ENCODE peak calls at places on chromosomes 6 and 20, in ten cellular contexts. L, H, B, D, C, V, A, W, Q and T are unnamed samples.

GRCh38 chr6:45922728-45923351 is 92.8 kb downstream of the CLIC5 start:
- DNase-seq in L (peak; percentile 49), H (peak; percentile 88), B (peak; percentile 82), D (peak; percentile 44), C (peak; percentile 88), V (peak; percentile 65), A (peak; percentile 59), W (peak; percentile 31), Q (no peak), T (peak; percentile 79)

GRCh38 chr20:24987244-24987643 is 5.3 kb downstream of the APMAP start:
- DNase-seq in L (no peak), H (no peak), B (no peak), D (no peak), C (no peak), V (no peak), A (no peak), W (no peak), Q (no peak), T (no peak)

GRCh38 chr6:17790486-17790885 is 83.8 kb upstream of the NUP153 start:
- DNase-seq in L (no peak), H (peak; percentile 1), B (no peak), D (no peak), C (no peak), V (no peak), A (no peak), W (no peak), Q (no peak), T (no peak)

GRCh38 chr6:28537509-28538140 is 11.9 kb downstream of the GPX5 start:
- DNase-seq in L (no peak), H (no peak), B (peak; percentile 17), D (no peak), C (no peak), V (no peak), A (no peak), W (no peak), Q (no peak), T (peak; percentile 54)

GRCh38 chr6:126873351-126873750 is 245.1 kb upstream of the RSPO3 start:
- DNase-seq in L (no peak), H (peak; percentile 18), B (no peak), D (no peak), C (no peak), V (no peak), A (no peak), W (no peak), Q (no peak), T (no peak)

GRCh38 chr6:47733879-47734558 is 35.6 kb downstream of the ADGRF4 start:
- DNase-seq in L (no peak), H (peak; percentile 16), B (peak; percentile 22), D (no peak), C (no peak), V (peak; percentile 15), A (no peak), W (no peak), Q (peak; percentile 3), T (peak; percentile 40)

GRCh38 chr20:37329481-37330165 is 16.3 kb upstream of the SRC start:
- DNase-seq in L (no peak), H (no peak), B (no peak), D (no peak), C (no peak), V (no peak), A (no peak), W (no peak), Q (no peak), T (no peak)

GRCh38 chr6:74222768-74223321 is 526.8 kb downstream of the CD109 start:
- DNase-seq in L (no peak), H (no peak), B (peak; percentile 7), D (no peak), C (peak; percentile 11), V (no peak), A (peak; percentile 26), W (no peak), Q (no peak), T (no peak)

GRCh38 chr6:82906951-82907350 is 158.7 kb downstream of the UBE3D start:
- DNase-seq in L (no peak), H (peak; percentile 77), B (peak; percentile 90), D (no peak), C (no peak), V (no peak), A (no peak), W (no peak), Q (no peak), T (peak; percentile 75)